ENCODE peak calls at places on chromosomes 11 and 22, in five cellular contexts. One of them, this sample, is unnamed.

GRCh38 chr11:121630041-121630440 is 177.3 kb upstream of the SORL1-AS1 start:
- DNase-seq in H7: no peak
- DNase-seq in HCT116: no peak
- DNase-seq in tibial artery: no peak
- DNase-seq in lower lobe of right lung: no peak
- DNase-seq in this sample: no peak

GRCh38 chr11:116257092-116257491 is 515.7 kb downstream of the BUD13 start:
- DNase-seq in H7: no peak
- DNase-seq in lower lobe of right lung: no peak
- DNase-seq in tibial artery: no peak
- DNase-seq in HCT116: peak; percentile 4
- DNase-seq in this sample: no peak

GRCh38 chr22:31625661-31626426 is 36.2 kb downstream of the PISD start:
- DNase-seq in lower lobe of right lung: no peak
- DNase-seq in H7: peak; percentile 97
- DNase-seq in HCT116: no peak
- DNase-seq in tibial artery: peak; percentile 68
- DNase-seq in this sample: no peak

GRCh38 chr22:42444060-42444904 is 12.1 kb upstream of the NFAM1 start:
- DNase-seq in HCT116: peak; percentile 67
- DNase-seq in lower lobe of right lung: peak; percentile 82
- DNase-seq in H7: peak; percentile 97
- DNase-seq in tibial artery: peak; percentile 90
- DNase-seq in this sample: peak; percentile 82

GRCh38 chr11:69699213-69699612 is 4.6 kb downstream of the FGF19 start:
- DNase-seq in HCT116: no peak
- DNase-seq in tibial artery: peak; percentile 50
- DNase-seq in H7: peak; percentile 15
- DNase-seq in lower lobe of right lung: no peak
- DNase-seq in this sample: no peak

GRCh38 chr11:128391809-128392208 is 195.5 kb downstream of the ETS1 start:
- DNase-seq in tibial artery: no peak
- DNase-seq in lower lobe of right lung: no peak
- DNase-seq in HCT116: no peak
- DNase-seq in H7: no peak
- DNase-seq in this sample: no peak

GRCh38 chr11:35725880-35726279 is 63.3 kb downstream of the TRIM44 start:
- DNase-seq in HCT116: peak; percentile 26
- DNase-seq in tibial artery: no peak
- DNase-seq in lower lobe of right lung: no peak
- DNase-seq in H7: no peak
- DNase-seq in this sample: no peak

GRCh38 chr11:61129608-61130523 is 27.6 kb downstream of the CD5 start:
- DNase-seq in tibial artery: peak; percentile 90
- DNase-seq in H7: peak; percentile 99
- DNase-seq in HCT116: peak; percentile 73
- DNase-seq in lower lobe of right lung: peak; percentile 91
- DNase-seq in this sample: peak; percentile 90

GRCh38 chr22:30304495-30305244 is 15.4 kb upstream of the CASTOR1 start:
- DNase-seq in H7: no peak
- DNase-seq in HCT116: no peak
- DNase-seq in lower lobe of right lung: no peak
- DNase-seq in tibial artery: peak; percentile 83
- DNase-seq in this sample: no peak

GRCh38 chr22:22037740-22038139 is 55.2 kb upstream of the TOP3B start:
- DNase-seq in tibial artery: no peak
- DNase-seq in H7: no peak
- DNase-seq in HCT116: no peak
- DNase-seq in lower lobe of right lung: no peak
- DNase-seq in this sample: no peak

GRCh38 chr11:81869337-81870065 is 864.2 kb downstream of the FAM181B start:
- DNase-seq in HCT116: no peak
- DNase-seq in tibial artery: no peak
- DNase-seq in H7: no peak
- DNase-seq in lower lobe of right lung: no peak
- DNase-seq in this sample: no peak

GRCh38 chr22:41910599-41911291 is 4.1 kb downstream of the SHISA8 start:
- DNase-seq in H7: peak; percentile 85
- DNase-seq in tibial artery: peak; percentile 76
- DNase-seq in lower lobe of right lung: no peak
- DNase-seq in HCT116: no peak
- DNase-seq in this sample: no peak

GRCh38 chr11:81005595-81005994 is 1564.8 kb upstream of the TENM4 start:
- DNase-seq in HCT116: no peak
- DNase-seq in tibial artery: no peak
- DNase-seq in lower lobe of right lung: no peak
- DNase-seq in H7: no peak
- DNase-seq in this sample: no peak

GRCh38 chr22:21568207-21569075 is 927 bp downstream of the UBE2L3 start:
- DNase-seq in H7: peak; percentile 67
- DNase-seq in lower lobe of right lung: no peak
- DNase-seq in tibial artery: no peak
- DNase-seq in HCT116: no peak
- DNase-seq in this sample: no peak

GRCh38 chr11:57458060-57458409 is 2.3 kb upstream of the RTN4RL2 start:
- DNase-seq in H7: no peak
- DNase-seq in lower lobe of right lung: no peak
- DNase-seq in tibial artery: no peak
- DNase-seq in HCT116: no peak
- DNase-seq in this sample: no peak

GRCh38 chr11:108196901-108197300 is 25.5 kb downstream of the NPAT start:
- DNase-seq in lower lobe of right lung: no peak
- DNase-seq in tibial artery: no peak
- DNase-seq in HCT116: no peak
- DNase-seq in H7: no peak
- DNase-seq in this sample: no peak

GRCh38 chr22:35842954-35843353 is 125.3 kb downstream of the APOL5 start:
- DNase-seq in H7: no peak
- DNase-seq in lower lobe of right lung: no peak
- DNase-seq in tibial artery: no peak
- DNase-seq in HCT116: peak; percentile 62
- DNase-seq in this sample: no peak

GRCh38 chr11:113278481-113278880 is 35.9 kb upstream of the TTC12 start:
- DNase-seq in H7: no peak
- DNase-seq in HCT116: no peak
- DNase-seq in lower lobe of right lung: no peak
- DNase-seq in tibial artery: no peak
- DNase-seq in this sample: no peak

GRCh38 chr11:85541683-85542082 is 85.5 kb downstream of the DLG2 start:
- DNase-seq in tibial artery: no peak
- DNase-seq in H7: no peak
- DNase-seq in HCT116: no peak
- DNase-seq in lower lobe of right lung: no peak
- DNase-seq in this sample: no peak
- H3K4me3 ChIP-seq in tibial artery: no peak overlapping the region
- H3K4me3 ChIP-seq in H7: no peak overlapping the region
- H3K4me3 ChIP-seq in HCT116: no peak overlapping the region
- H3K4me3 ChIP-seq in lower lobe of right lung: no peak overlapping the region
- H3K4me3 ChIP-seq in this sample: no peak overlapping the region

GRCh38 chr11:32792948-32793475 is 1.4 kb downstream of the CCDC73 start:
- DNase-seq in H7: peak; percentile 15
- DNase-seq in lower lobe of right lung: no peak
- DNase-seq in tibial artery: no peak
- DNase-seq in HCT116: peak; percentile 35
- DNase-seq in this sample: peak; percentile 9
- H3K4me3 ChIP-seq in H7: no peak overlapping the region
- H3K4me3 ChIP-seq in lower lobe of right lung: peak overlapping the region; percentile 24
- H3K4me3 ChIP-seq in tibial artery: peak overlapping the region; percentile 15
- H3K4me3 ChIP-seq in HCT116: peak overlapping the region; percentile 47
- H3K4me3 ChIP-seq in this sample: no peak overlapping the region

GRCh38 chr11:122776546-122776945 is 61.8 kb upstream of the CRTAM start:
- DNase-seq in HCT116: no peak
- DNase-seq in tibial artery: no peak
- DNase-seq in lower lobe of right lung: no peak
- DNase-seq in H7: no peak
- DNase-seq in this sample: no peak
- H3K4me3 ChIP-seq in HCT116: no peak overlapping the region
- H3K4me3 ChIP-seq in tibial artery: no peak overlapping the region
- H3K4me3 ChIP-seq in lower lobe of right lung: no peak overlapping the region
- H3K4me3 ChIP-seq in H7: no peak overlapping the region
- H3K4me3 ChIP-seq in this sample: no peak overlapping the region

GRCh38 chr11:27720277-27720830 is 20.1 kb upstream of the BDNF start:
- DNase-seq in lower lobe of right lung: no peak
- DNase-seq in HCT116: no peak
- DNase-seq in tibial artery: no peak
- DNase-seq in H7: peak; percentile 75
- DNase-seq in this sample: no peak
- H3K4me3 ChIP-seq in lower lobe of right lung: no peak overlapping the region
- H3K4me3 ChIP-seq in HCT116: no peak overlapping the region
- H3K4me3 ChIP-seq in tibial artery: no peak overlapping the region
- H3K4me3 ChIP-seq in H7: peak overlapping the region; percentile 73
- H3K4me3 ChIP-seq in this sample: peak overlapping the region; percentile 18

GRCh38 chr11:65786008-65786785 is 666 bp upstream of the OVOL1 start:
- DNase-seq in lower lobe of right lung: peak; percentile 59
- DNase-seq in tibial artery: no peak
- DNase-seq in H7: peak; percentile 84
- DNase-seq in HCT116: no peak
- DNase-seq in this sample: no peak
- H3K4me3 ChIP-seq in lower lobe of right lung: peak overlapping the region; percentile 48
- H3K4me3 ChIP-seq in tibial artery: peak overlapping the region; percentile 40
- H3K4me3 ChIP-seq in H7: peak overlapping the region; percentile 33
- H3K4me3 ChIP-seq in HCT116: peak overlapping the region; percentile 36
- H3K4me3 ChIP-seq in this sample: peak overlapping the region; percentile 69

DNA sequence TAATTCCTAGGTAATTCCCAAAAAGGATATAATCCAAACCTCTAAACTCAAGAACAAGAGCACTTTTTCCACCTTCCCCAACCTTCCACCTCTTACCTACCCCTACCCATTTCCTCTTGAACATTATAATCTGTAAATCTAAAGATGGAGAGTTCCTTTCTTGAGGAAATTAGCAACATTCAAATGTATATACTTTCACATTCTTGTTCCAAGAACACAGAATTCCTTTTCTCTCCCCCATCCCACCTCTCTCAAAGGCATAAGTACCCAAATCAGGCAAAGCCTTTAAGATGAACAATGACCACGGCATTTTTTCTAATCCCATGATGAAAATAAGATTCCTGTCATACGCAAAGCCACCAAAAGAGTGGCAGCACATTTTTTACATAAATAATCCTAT is 18.3 kb downstream of the RRAS2 start:
- DNase-seq in HCT116: no peak
- DNase-seq in tibial artery: no peak
- DNase-seq in lower lobe of right lung: no peak
- DNase-seq in H7: peak; percentile 51
- DNase-seq in this sample: no peak
- H3K4me3 ChIP-seq in HCT116: no peak overlapping the region
- H3K4me3 ChIP-seq in tibial artery: no peak overlapping the region
- H3K4me3 ChIP-seq in lower lobe of right lung: no peak overlapping the region
- H3K4me3 ChIP-seq in H7: no peak overlapping the region
- H3K4me3 ChIP-seq in this sample: peak overlapping the region; percentile 35

DNA sequence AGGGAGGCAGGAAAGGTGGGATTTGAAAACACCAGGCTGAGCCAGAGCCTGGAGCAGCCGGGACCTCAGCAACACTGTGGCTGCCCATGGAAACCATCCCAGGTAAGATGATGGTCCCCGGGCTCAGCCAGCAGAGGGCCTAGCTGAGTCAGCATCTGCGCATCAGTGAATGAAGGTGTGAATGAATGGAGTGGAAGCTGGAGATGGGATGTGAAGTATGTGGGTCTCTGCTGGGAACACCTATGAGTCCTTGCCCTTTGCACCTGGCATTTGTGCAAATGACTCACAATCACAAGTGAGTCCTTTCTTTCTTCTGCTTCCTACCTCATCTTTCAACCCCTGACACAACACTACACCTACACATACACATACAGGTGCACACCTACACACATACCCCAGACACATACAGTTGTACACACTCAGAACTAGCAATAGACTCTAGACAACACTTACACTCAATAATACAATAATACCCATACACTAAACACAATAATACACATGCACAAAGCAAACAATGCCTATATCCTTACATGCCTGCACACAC is 62.8 kb upstream of the PRDM11 start:
- DNase-seq in tibial artery: no peak
- DNase-seq in HCT116: no peak
- DNase-seq in lower lobe of right lung: no peak
- DNase-seq in H7: peak; percentile 88
- DNase-seq in this sample: peak; percentile 61
- H3K4me3 ChIP-seq in tibial artery: no peak overlapping the region
- H3K4me3 ChIP-seq in HCT116: no peak overlapping the region
- H3K4me3 ChIP-seq in lower lobe of right lung: no peak overlapping the region
- H3K4me3 ChIP-seq in H7: no peak overlapping the region
- H3K4me3 ChIP-seq in this sample: no peak overlapping the region

DNA sequence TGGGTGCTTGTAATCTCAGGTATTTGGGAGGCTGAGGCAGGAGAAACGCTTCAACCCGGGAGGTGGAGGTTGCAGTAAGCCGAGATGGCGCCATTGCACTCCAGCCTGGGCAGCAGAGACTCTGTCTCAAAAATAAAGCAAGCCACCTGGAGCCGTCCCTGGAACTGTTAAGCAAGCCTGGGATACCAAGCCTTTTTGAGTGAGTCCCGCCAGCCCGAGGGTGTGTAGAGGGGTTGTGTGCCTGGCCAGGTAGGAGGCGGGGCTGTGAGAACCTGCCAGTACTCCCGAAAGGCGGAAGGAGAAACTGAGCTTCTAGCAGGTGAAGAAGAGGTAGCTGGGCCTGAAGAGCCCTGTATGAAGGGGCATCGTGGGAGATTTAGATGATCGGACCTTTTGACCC is 52.4 kb downstream of the TRIOBP start:
- DNase-seq in lower lobe of right lung: peak; percentile 79
- DNase-seq in tibial artery: no peak
- DNase-seq in H7: no peak
- DNase-seq in HCT116: no peak
- DNase-seq in this sample: no peak
- H3K4me3 ChIP-seq in lower lobe of right lung: no peak overlapping the region
- H3K4me3 ChIP-seq in tibial artery: no peak overlapping the region
- H3K4me3 ChIP-seq in H7: no peak overlapping the region
- H3K4me3 ChIP-seq in HCT116: peak overlapping the region; percentile 98
- H3K4me3 ChIP-seq in this sample: no peak overlapping the region

DNA sequence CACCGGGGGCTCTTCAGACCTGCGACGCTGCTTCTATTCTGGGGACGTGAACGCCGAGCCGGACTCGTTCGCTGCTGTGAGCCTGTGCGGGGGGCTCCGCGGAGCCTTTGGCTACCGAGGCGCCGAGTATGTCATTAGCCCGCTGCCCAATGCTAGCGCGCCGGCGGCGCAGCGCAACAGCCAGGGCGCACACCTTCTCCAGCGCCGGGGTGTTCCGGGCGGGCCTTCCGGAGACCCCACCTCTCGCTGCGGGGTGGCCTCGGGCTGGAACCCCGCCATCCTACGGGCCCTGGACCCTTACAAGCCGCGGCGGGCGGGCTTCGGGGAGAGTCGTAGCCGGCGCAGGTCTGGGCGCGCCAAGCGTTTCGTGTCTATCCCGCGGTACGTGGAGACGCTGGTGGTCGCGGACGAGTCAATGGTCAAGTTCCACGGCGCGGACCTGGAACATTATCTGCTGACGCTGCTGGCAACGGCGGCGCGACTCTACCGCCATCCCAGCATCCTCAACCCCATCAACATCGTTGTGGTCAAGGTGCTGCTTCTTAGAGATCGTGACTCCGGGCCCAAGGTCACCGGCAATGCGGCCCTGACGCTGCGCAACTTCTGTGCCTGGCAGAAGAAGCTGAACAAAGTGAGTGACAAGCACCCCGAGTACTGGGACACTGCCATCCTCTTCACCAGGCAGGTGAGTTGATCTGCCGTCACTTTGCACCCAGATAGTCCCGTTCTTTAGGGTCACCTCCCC is 973 bp downstream of the ADAMTS15 start:
- DNase-seq in H7: peak; percentile 83
- DNase-seq in lower lobe of right lung: no peak
- DNase-seq in HCT116: no peak
- DNase-seq in tibial artery: no peak
- DNase-seq in this sample: no peak
- H3K4me3 ChIP-seq in H7: peak overlapping the region; percentile 56
- H3K4me3 ChIP-seq in lower lobe of right lung: peak overlapping the region; percentile 65
- H3K4me3 ChIP-seq in HCT116: peak overlapping the region; percentile 65
- H3K4me3 ChIP-seq in tibial artery: peak overlapping the region; percentile 70
- H3K4me3 ChIP-seq in this sample: peak overlapping the region; percentile 43

This sample was measured in iPS DF 6.9.